ENCODE peak calls at places on chromosomes 2 and 18, in seven cellular contexts. N is neural progenitor cell; W is fibroblast of lung; L is CD4-positive, alpha-beta T cell; T is left lung; F is WERI-Rb-1; Q is NB4. Z is an unnamed sample.

GRCh38 chr18:51183372-51184091 is 13.9 kb downstream of the MEX3C start:
- DNase-seq in N (no peak), W (no peak), L (no peak), T (no peak), F (no peak), Q (no peak), Z (no peak)

GRCh38 chr2:240948905-240949790 is 43.0 kb downstream of the CROCC2 start:
- DNase-seq in N (no peak), W (no peak), L (no peak), T (peak), F (no peak), Q (no peak), Z (no peak)

GRCh38 chr2:85179541-85179940 is 46.3 kb downstream of the TCF7L1 start:
- DNase-seq in N (peak), W (peak), L (no peak), T (no peak), F (peak), Q (no peak), Z (no peak)

GRCh38 chr2:157261199-157261782 is 3.8 kb downstream of the GALNT5 start:
- DNase-seq in N (no peak), W (peak), L (no peak), T (no peak), F (no peak), Q (peak), Z (no peak)

GRCh38 chr2:112959109-112959591 is 18.7 kb upstream of the IL36G start:
- DNase-seq in N (peak), W (no peak), L (no peak), T (no peak), F (peak), Q (peak), Z (no peak)

GRCh38 chr2:216370961-216371633 is 1.2 kb downstream of the MARCHF4 start:
- DNase-seq in N (peak), W (no peak), L (no peak), T (no peak), F (peak), Q (no peak), Z (no peak)

GRCh38 chr2:79272616-79273015 is 113.1 kb upstream of the REG3A start:
- DNase-seq in N (no peak), W (no peak), L (no peak), T (no peak), F (no peak), Q (no peak), Z (no peak)

GRCh38 chr2:207285451-207285771 is 119.7 kb upstream of the KLF7 start:
- DNase-seq in N (no peak), W (peak), L (no peak), T (no peak), F (no peak), Q (no peak), Z (no peak)

GRCh38 chr2:118310016-118310877 is 222.0 kb downstream of the INSIG2 start:
- DNase-seq in N (peak), W (peak), L (peak), T (peak), F (peak), Q (no peak), Z (no peak)

GRCh38 chr2:5076599-5076998 is 615.6 kb upstream of the SOX11 start:
- DNase-seq in N (peak), W (no peak), L (no peak), T (no peak), F (no peak), Q (no peak), Z (no peak)

GRCh38 chr2:151302286-151302878 is 12.9 kb upstream of the NMI start:
- DNase-seq in N (no peak), W (peak), L (no peak), T (no peak), F (no peak), Q (no peak), Z (no peak)

GRCh38 chr18:21191596-21192307 is 50.3 kb upstream of the GREB1L start:
- DNase-seq in N (peak), W (peak), L (no peak), T (no peak), F (peak), Q (peak), Z (peak)
- TF ChIP-seq CTCF in N (peak), W (peak), L (peak), T (peak), F (peak), Q (peak), Z (no peak)

GRCh38 chr2:162156149-162156548 is 4.1 kb upstream of the GCG start:
- DNase-seq in N (no peak), W (no peak), L (no peak), T (no peak), F (no peak), Q (no peak), Z (no peak)

GRCh38 chr2:162153608-162154224 is 1.7 kb upstream of the GCG start:
- DNase-seq in N (peak), W (peak), L (peak), T (no peak), F (peak), Q (peak), Z (no peak)

GRCh38 chr2:162152147-162152546 is at the start of gene GCG:
- DNase-seq in N (no peak), W (no peak), L (no peak), T (no peak), F (no peak), Q (no peak), Z (no peak)

GRCh38 chr2:162149940-162150339 is 2.1 kb downstream of the GCG start:
- DNase-seq in N (no peak), W (no peak), L (no peak), T (no peak), F (no peak), Q (no peak), Z (no peak)

GRCh38 chr2:162155093-162155492 is 3.0 kb upstream of the GCG start:
- DNase-seq in N (no peak), W (no peak), L (no peak), T (no peak), F (no peak), Q (peak), Z (no peak)
- TF ChIP-seq CTCF in N (peak), W (no peak), L (no peak), T (no peak), F (peak), Q (peak), Z (peak)

DNA sequence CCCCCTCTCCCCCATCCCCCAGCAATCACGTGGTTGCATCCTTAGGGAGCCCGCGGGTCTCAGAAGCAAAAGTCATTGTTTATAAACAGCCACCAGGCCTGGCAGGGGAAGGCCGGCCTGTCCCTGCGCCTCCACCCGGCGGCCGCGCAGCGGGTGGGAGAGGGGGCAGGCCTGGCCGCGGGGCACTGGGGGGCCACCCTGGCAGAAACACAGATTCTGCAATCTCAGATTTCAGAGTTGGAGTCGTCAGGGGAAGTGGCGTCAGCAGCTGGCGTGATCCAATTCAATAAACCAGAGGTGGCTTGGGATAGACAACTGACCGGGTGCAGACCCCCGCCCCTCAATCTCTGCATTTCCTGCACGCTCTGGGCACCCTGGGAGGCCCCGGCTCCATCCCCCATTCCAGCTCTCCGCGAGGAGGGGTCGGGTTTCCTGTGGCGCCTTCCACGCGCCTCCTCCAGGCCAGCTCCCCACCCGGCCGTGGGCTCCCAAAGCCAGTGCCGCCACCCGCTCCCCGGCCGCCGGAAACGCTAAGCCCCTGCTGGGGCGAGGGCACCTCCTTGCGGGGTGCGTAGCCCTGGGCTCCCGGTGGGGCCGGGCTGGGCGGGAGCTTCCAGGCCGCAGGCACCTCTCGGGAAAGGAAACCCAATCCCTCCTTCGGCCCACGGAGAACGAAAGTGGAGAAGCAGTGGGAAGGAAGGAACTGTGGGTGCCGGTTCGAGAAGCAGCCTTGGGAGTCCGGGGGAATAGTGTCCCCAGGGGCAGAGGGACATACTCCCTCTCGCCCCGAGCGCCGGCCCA is 1.1 kb downstream of the BIN1 start:
- DNase-seq in N (peak), W (peak), L (no peak), T (peak), F (no peak), Q (no peak), Z (peak)
- TF ChIP-seq CTCF in N (no peak), W (no peak), L (no peak), T (no peak), F (no peak), Q (no peak), Z (no peak)

GRCh38 chr18:60686142-60686541 is 313.6 kb upstream of the MC4R start:
- DNase-seq in N (no peak), W (no peak), L (no peak), T (no peak), F (no peak), Q (no peak), Z (no peak)

GRCh38 chr18:60684843-60685513 is 312.4 kb upstream of the MC4R start:
- DNase-seq in N (peak), W (peak), L (no peak), T (no peak), F (no peak), Q (peak), Z (no peak)
- TF ChIP-seq CTCF in N (peak), W (peak), L (no peak), T (peak), F (peak), Q (peak), Z (peak)